ENCODE peak calls at places on chromosomes 4 and X, in five cellular contexts. V is RWPE1; Z is K562; L is HFF-Myc; G is activated CD8-positive, alpha-beta T cell treated with anti-CD3 and anti-CD28 coated beads for 36 hours. B is an unnamed sample.

GRCh38 chr4:119939066-119939995 is 127.3 kb downstream of the MAD2L1 start:
- DNase-seq in G (no peak), V (no peak), Z (no peak), L (no peak), B (no peak)

GRCh38 chr4:83252782-83253405 is 31.7 kb downstream of the COQ2 start:
- DNase-seq in Z (peak), V (peak), L (no peak), G (peak), B (no peak)

GRCh38 chr4:41839945-41840854 is 91.7 kb upstream of the PHOX2B start:
- DNase-seq in G (peak), Z (no peak), V (peak), L (no peak), B (no peak)

GRCh38 chr4:168893205-168893604 is 116.8 kb downstream of the CBR4 start:
- DNase-seq in Z (no peak), G (no peak), L (no peak), V (no peak), B (no peak)

GRCh38 chr4:13990596-13991589 is 363.4 kb upstream of the BOD1L1 start:
- DNase-seq in G (no peak), L (no peak), Z (no peak), V (no peak), B (no peak)

GRCh38 chr4:86595426-86595805 is 1.3 kb downstream of the PTPN13 start:
- DNase-seq in Z (no peak), L (no peak), G (no peak), V (no peak), B (no peak)

GRCh38 chr4:18406220-18406619 is 384.7 kb upstream of the LCORL start:
- DNase-seq in V (no peak), G (no peak), Z (no peak), L (no peak), B (no peak)

GRCh38 chr4:576991-577498 is 950 bp upstream of the TMEM271 start:
- DNase-seq in G (no peak), L (no peak), V (no peak), Z (no peak), B (no peak)

GRCh38 chrX:10620121-10620699 is at the start of gene MID1:
- DNase-seq in L (no peak), V (peak), G (peak), Z (no peak), B (peak)

GRCh38 chr4:161881370-161881769 is 282.4 kb downstream of the FSTL5 start:
- DNase-seq in L (no peak), G (no peak), V (no peak), Z (no peak), B (no peak)

GRCh38 chr4:116118216-116118615 is 967.2 kb downstream of the TRAM1L1 start:
- DNase-seq in Z (no peak), L (no peak), V (no peak), G (no peak), B (no peak)

GRCh38 chr4:173748353-173748752 is 218.3 kb upstream of the HAND2 start:
- DNase-seq in L (no peak), V (no peak), Z (no peak), G (no peak), B (no peak)

GRCh38 chr4:148574941-148575340 is 132.7 kb upstream of the NR3C2 start:
- DNase-seq in G (no peak), Z (no peak), V (no peak), L (no peak), B (no peak)

GRCh38 chrX:150372280-150372679 is 9.2 kb downstream of the MAMLD1 start:
- DNase-seq in V (no peak), Z (no peak), G (no peak), L (no peak), B (no peak)

GRCh38 chrX:12898073-12898472 is 8.3 kb upstream of the TLR8 start:
- DNase-seq in Z (no peak), G (peak), V (no peak), L (no peak), B (no peak)

GRCh38 chr4:18291313-18291712 is 269.8 kb upstream of the LCORL start:
- DNase-seq in V (no peak), G (no peak), L (no peak), Z (no peak), B (no peak)

GRCh38 chr4:153465583-153465921 is 608 bp upstream of the TMEM131L start:
- DNase-seq in L (peak), G (peak), V (peak), Z (peak), B (no peak)

GRCh38 chr4:145103496-145103895 is 5.4 kb downstream of the ABCE1 start:
- DNase-seq in G (no peak), L (no peak), Z (no peak), V (no peak), B (no peak)

GRCh38 chrX:49247916-49248811 is 12.9 kb downstream of the CCDC22 start:
- DNase-seq in L (no peak), Z (no peak), G (no peak), V (no peak), B (no peak)

GRCh38 chrX:123835661-123836371 is 24.0 kb upstream of the XIAP start:
- DNase-seq in G (peak), Z (no peak), V (peak), L (no peak), B (no peak)

GRCh38 chr4:118989098-118990080 is 100.7 kb downstream of the SYNPO2 start:
- DNase-seq in Z (no peak), V (peak), L (no peak), G (no peak), B (no peak)

GRCh38 chr4:16268290-16268689 is 42.0 kb upstream of the TAPT1 start:
- DNase-seq in L (no peak), Z (no peak), V (no peak), G (no peak), B (no peak)

GRCh38 chr4:38699112-38699511 is 35.1 kb downstream of the KLF3 start:
- DNase-seq in V (no peak), G (no peak), L (no peak), Z (no peak), B (no peak)

GRCh38 chrX:2784026-2784425 is 32.2 kb downstream of the XG start:
- DNase-seq in L (no peak), G (no peak), V (no peak), Z (no peak), B (no peak)

GRCh38 chrX:76555816-76556215 is 128.3 kb downstream of the MAGEE1 start:
- DNase-seq in V (no peak), G (peak), Z (peak), L (no peak), B (no peak)

GRCh38 chr4:1981251-1982055 is 27.3 kb downstream of the NELFA start:
- DNase-seq in Z (peak), L (no peak), V (peak), G (peak), B (peak)

GRCh38 chr4:100895572-100896197 is 377.9 kb upstream of the EMCN start:
- DNase-seq in Z (no peak), G (no peak), V (peak), L (no peak), B (no peak)

GRCh38 chr4:184234155-184234554 is 16.5 kb upstream of the ENPP6 start:
- DNase-seq in V (no peak), L (no peak), G (no peak), Z (peak), B (no peak)

GRCh38 chrX:77595848-77596247 is 148.7 kb downstream of the FGF16 start:
- DNase-seq in L (no peak), V (no peak), Z (no peak), G (no peak), B (no peak)

GRCh38 chrX:100883654-100884053 is 9.5 kb upstream of the NOX1 start:
- DNase-seq in Z (no peak), V (no peak), L (no peak), G (no peak), B (no peak)

GRCh38 chr4:28341784-28342183 is 1481.1 kb downstream of the STIM2 start:
- DNase-seq in V (no peak), Z (no peak), G (no peak), L (no peak), B (no peak)

GRCh38 chrX:6052111-6052745 is 176.4 kb downstream of the NLGN4X start:
- DNase-seq in L (no peak), V (no peak), Z (no peak), G (no peak), B (no peak)

GRCh38 chrX:45422216-45422925 is 221.7 kb upstream of the DIPK2B start:
- DNase-seq in L (no peak), Z (no peak), V (no peak), G (no peak), B (no peak)

GRCh38 chr4:189974056-189974455 is 33.4 kb downstream of the FRG1 start:
- DNase-seq in V (peak), Z (peak), L (no peak), G (no peak), B (no peak)

GRCh38 chrX:17024896-17025295 is 78.4 kb downstream of the REPS2 start:
- DNase-seq in V (no peak), G (no peak), Z (no peak), L (no peak), B (no peak)

GRCh38 chr4:82710202-82710929 is 88.2 kb downstream of the SCD5 start:
- DNase-seq in G (no peak), V (no peak), Z (no peak), L (no peak), B (no peak)

GRCh38 chr4:173243321-173243720 is 74.7 kb downstream of the GALNT7 start:
- DNase-seq in Z (no peak), V (peak), L (no peak), G (no peak), B (no peak)

GRCh38 chr4:53584658-53585057 is 6.6 kb downstream of the LNX1 start:
- DNase-seq in V (no peak), L (no peak), G (no peak), Z (no peak), B (no peak)

GRCh38 chr4:6886886-6887285 is 22.7 kb upstream of the TBC1D14 start:
- DNase-seq in L (no peak), V (no peak), Z (no peak), G (no peak), B (no peak)

GRCh38 chr4:6888506-6889071 is 21.0 kb upstream of the TBC1D14 start:
- DNase-seq in G (no peak), V (no peak), Z (no peak), L (no peak), B (no peak)

GRCh38 chr4:6884341-6884870 is 25.2 kb upstream of the TBC1D14 start:
- DNase-seq in Z (no peak), V (no peak), G (no peak), L (no peak), B (no peak)

GRCh38 chr4:6887591-6888371 is 21.8 kb upstream of the TBC1D14 start:
- DNase-seq in L (no peak), Z (peak), V (no peak), G (no peak), B (no peak)

DNA sequence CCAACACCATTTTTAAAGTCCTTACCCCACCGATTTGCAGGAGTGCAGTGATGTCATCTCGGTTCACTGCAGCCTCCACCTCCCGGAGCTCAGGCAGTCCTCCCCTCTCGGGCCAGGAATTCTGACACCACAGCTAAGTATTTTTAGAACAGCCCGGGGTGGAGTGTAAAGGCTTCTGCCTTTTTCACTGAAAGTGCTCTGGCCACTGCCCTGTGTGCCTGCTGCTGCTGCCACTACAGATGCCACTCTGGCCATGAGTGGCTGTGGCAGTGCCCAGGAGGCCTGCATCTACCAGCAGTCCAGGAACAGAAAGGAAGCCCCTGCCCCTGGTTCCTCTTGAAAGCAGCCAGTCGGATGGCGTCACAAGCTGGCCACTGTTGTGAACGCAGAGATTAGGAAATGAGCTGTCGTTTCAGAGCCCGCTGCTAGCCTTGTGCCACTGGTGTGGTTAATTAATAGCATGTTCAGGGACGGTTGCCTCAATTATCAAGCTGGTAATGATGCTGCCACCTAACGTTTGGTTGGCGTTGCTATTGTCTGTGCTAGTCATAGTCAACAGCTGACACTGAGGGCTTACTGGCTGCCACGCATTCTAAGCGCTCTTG is 23.6 kb upstream of the TBC1D14 start:
- DNase-seq in L (no peak), Z (no peak), V (no peak), G (peak), B (no peak)
- TF ChIP-seq CTCF in L (no peak), Z (no peak), V (peak), G (peak), B (no peak)

DNA sequence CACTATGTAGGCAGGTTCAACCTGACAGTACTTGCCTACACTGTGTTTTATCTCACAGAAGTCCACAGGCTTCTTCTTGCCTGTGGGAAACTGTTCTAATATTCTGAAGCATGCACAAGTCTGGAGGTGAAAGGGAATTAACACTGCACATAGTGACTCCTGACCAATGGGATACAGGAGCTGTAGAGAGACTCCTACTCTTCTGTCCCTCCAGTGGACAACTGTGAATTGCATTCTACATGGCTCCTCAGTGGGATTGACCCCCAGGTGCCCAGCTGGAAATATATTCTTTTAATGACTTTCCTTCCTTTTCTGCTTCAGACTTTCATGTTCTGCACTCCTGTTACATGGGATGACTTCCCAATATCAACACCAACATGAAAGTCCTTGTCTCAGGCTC is 8.2 kb upstream of the YIPF6 start:
- DNase-seq in V (peak), L (no peak), G (no peak), Z (peak), B (no peak)
- TF ChIP-seq CTCF in V (peak), L (peak), G (no peak), Z (peak), B (peak)

GRCh38 chr4:139278956-139279722 is 886 bp downstream of the MGARP start:
- DNase-seq in L (no peak), V (no peak), Z (no peak), G (no peak), B (no peak)

GRCh38 chr4:139278450-139278849 is 1.6 kb downstream of the MGARP start:
- DNase-seq in V (no peak), G (no peak), Z (no peak), L (no peak), B (no peak)

GRCh38 chr4:139275281-139275735 is 4.7 kb downstream of the MGARP start:
- DNase-seq in V (no peak), G (no peak), L (no peak), Z (no peak), B (no peak)

GRCh38 chr4:139274790-139275189 is 5.2 kb downstream of the MGARP start:
- DNase-seq in G (no peak), L (no peak), V (no peak), Z (no peak), B (no peak)

GRCh38 chr4:139273835-139274234 is 6.2 kb downstream of the MGARP start:
- DNase-seq in G (no peak), Z (no peak), V (no peak), L (no peak), B (no peak)
- TF ChIP-seq CTCF in G (no peak), Z (no peak), V (no peak), L (no peak), B (no peak)

GRCh38 chr4:141220655-141221605 is at the start of gene ZNF330:
- DNase-seq in L (peak), V (peak), Z (peak), G (peak), B (peak)
- TF ChIP-seq CTCF in L (peak), V (peak), Z (peak), G (peak), B (peak)

GRCh38 chrX:40314070-40314469 is 216.3 kb upstream of the BCOR start:
- DNase-seq in V (no peak), Z (peak), G (no peak), L (no peak), B (no peak)
- TF ChIP-seq CTCF in V (no peak), Z (peak), G (no peak), L (no peak), B (no peak)

GRCh38 chr4:180456928-180457327 is 1786.3 kb upstream of the TENM3 start:
- DNase-seq in L (no peak), G (no peak), Z (no peak), V (no peak), B (no peak)
- TF ChIP-seq CTCF in L (no peak), G (no peak), Z (no peak), V (no peak), B (peak)